ENCODE peak calls at places on chromosome 16, in four cellular contexts. D, N, K and P are unnamed samples.

GRCh38 chr16:12568438-12568837 is 235.2 kb downstream of the CPPED1 start:
- DNase-seq in K (no peak), D (no peak), N (no peak), P (no peak)

GRCh38 chr16:57146735-57147134 is 39.1 kb downstream of the PSME3IP1 start:
- DNase-seq in N (no peak), D (no peak), K (no peak), P (no peak)

GRCh38 chr16:51267676-51268075 is 116.6 kb upstream of the SALL1 start:
- DNase-seq in D (no peak), K (no peak), N (no peak), P (no peak)

GRCh38 chr16:58032710-58033293 is 7.2 kb downstream of the MMP15 start:
- DNase-seq in D (no peak), N (no peak), K (peak), P (no peak)

GRCh38 chr16:17026600-17027242 is 444.0 kb downstream of the XYLT1 start:
- DNase-seq in D (no peak), K (no peak), N (no peak), P (no peak)

GRCh38 chr16:14187517-14188338 is 116.6 kb downstream of the MRTFB start:
- DNase-seq in K (no peak), D (no peak), N (no peak), P (no peak)

GRCh38 chr16:28910046-28911031 is 14.7 kb downstream of the RABEP2 start:
- DNase-seq in D (no peak), N (no peak), K (no peak), P (peak)

GRCh38 chr16:82062645-82063058 is 27.6 kb downstream of the HSD17B2 start:
- DNase-seq in D (no peak), K (no peak), N (no peak), P (no peak)

GRCh38 chr16:88306860-88307545 is 75.8 kb upstream of the ZNF469 start:
- DNase-seq in N (no peak), K (no peak), D (no peak), P (no peak)

GRCh38 chr16:2663553-2664521 is 18.5 kb upstream of the KCTD5 start:
- DNase-seq in K (no peak), D (no peak), N (no peak), P (no peak)

GRCh38 chr16:56347670-56348069 is 77.7 kb downstream of the AMFR start:
- DNase-seq in K (no peak), D (no peak), N (no peak), P (no peak)

GRCh38 chr16:73036074-73036826 is 11.7 kb downstream of the ZFHX3 start:
- DNase-seq in K (no peak), N (no peak), D (no peak), P (no peak)

GRCh38 chr16:11586375-11586855 is 304 bp downstream of the LITAF start:
- DNase-seq in D (no peak), K (no peak), N (no peak), P (peak)

GRCh38 chr16:86888240-86889044 is 310.1 kb downstream of the FOXL1 start:
- DNase-seq in K (no peak), D (no peak), N (no peak), P (no peak)

GRCh38 chr16:49332589-49333267 is 40.9 kb upstream of the C16orf78 start:
- DNase-seq in N (no peak), K (no peak), D (no peak), P (no peak)